ENCODE peak calls at places on chromosomes 16 and 17, in six cellular contexts. One of them, this sample, is unnamed.

GRCh38 chr17:32931686-32932085 is 3.7 kb downstream of the TMEM98 start:
- DNase-seq in mucosa of descending colon: no peak
- DNase-seq in ovary: no peak
- DNase-seq in AG04450: no peak
- DNase-seq in neural progenitor cell: no peak
- DNase-seq in left ventricle myocardium inferior: no peak
- DNase-seq in this sample: no peak

GRCh38 chr16:79215289-79215688 is 385.2 kb downstream of the MAF start:
- DNase-seq in mucosa of descending colon: no peak
- DNase-seq in ovary: no peak
- DNase-seq in AG04450: no peak
- DNase-seq in neural progenitor cell: no peak
- DNase-seq in left ventricle myocardium inferior: no peak
- DNase-seq in this sample: no peak

GRCh38 chr17:41571561-41572434 is at the start of gene KRT9:
- DNase-seq in mucosa of descending colon: no peak
- DNase-seq in ovary: no peak
- DNase-seq in AG04450: no peak
- DNase-seq in neural progenitor cell: no peak
- DNase-seq in left ventricle myocardium inferior: no peak
- DNase-seq in this sample: no peak

GRCh38 chr17:68812876-68813584 is 142.2 kb downstream of the ABCA8 start:
- DNase-seq in mucosa of descending colon: no peak
- DNase-seq in ovary: no peak
- DNase-seq in AG04450: no peak
- DNase-seq in neural progenitor cell: no peak
- DNase-seq in left ventricle myocardium inferior: no peak
- DNase-seq in this sample: no peak

GRCh38 chr17:78381601-78382168 is 3.2 kb downstream of the PGS1 start:
- DNase-seq in mucosa of descending colon: peak; percentile 48
- DNase-seq in ovary: no peak
- DNase-seq in AG04450: no peak
- DNase-seq in neural progenitor cell: no peak
- DNase-seq in left ventricle myocardium inferior: no peak
- DNase-seq in this sample: no peak

GRCh38 chr16:583470-583814 is 6.4 kb upstream of the RAB40C start:
- DNase-seq in mucosa of descending colon: no peak
- DNase-seq in ovary: no peak
- DNase-seq in AG04450: no peak
- DNase-seq in neural progenitor cell: no peak
- DNase-seq in left ventricle myocardium inferior: no peak
- DNase-seq in this sample: no peak

GRCh38 chr17:35051579-35052239 is 11.8 kb downstream of the RFFL start:
- DNase-seq in mucosa of descending colon: no peak
- DNase-seq in ovary: no peak
- DNase-seq in AG04450: no peak
- DNase-seq in neural progenitor cell: no peak
- DNase-seq in left ventricle myocardium inferior: no peak
- DNase-seq in this sample: no peak

GRCh38 chr16:70638814-70639792 is 7.3 kb upstream of the IL34 start:
- DNase-seq in mucosa of descending colon: no peak
- DNase-seq in ovary: peak; percentile 54
- DNase-seq in AG04450: peak; percentile 54
- DNase-seq in neural progenitor cell: no peak
- DNase-seq in left ventricle myocardium inferior: no peak
- DNase-seq in this sample: no peak

GRCh38 chr16:83808573-83809014 is 816 bp downstream of the HSBP1 start:
- DNase-seq in mucosa of descending colon: no peak
- DNase-seq in ovary: no peak
- DNase-seq in AG04450: no peak
- DNase-seq in neural progenitor cell: no peak
- DNase-seq in left ventricle myocardium inferior: no peak
- DNase-seq in this sample: no peak

GRCh38 chr16:81469710-81470481 is 25.3 kb downstream of the CMIP start:
- DNase-seq in mucosa of descending colon: no peak
- DNase-seq in ovary: no peak
- DNase-seq in AG04450: no peak
- DNase-seq in neural progenitor cell: no peak
- DNase-seq in left ventricle myocardium inferior: peak; percentile 39
- DNase-seq in this sample: no peak

DNA sequence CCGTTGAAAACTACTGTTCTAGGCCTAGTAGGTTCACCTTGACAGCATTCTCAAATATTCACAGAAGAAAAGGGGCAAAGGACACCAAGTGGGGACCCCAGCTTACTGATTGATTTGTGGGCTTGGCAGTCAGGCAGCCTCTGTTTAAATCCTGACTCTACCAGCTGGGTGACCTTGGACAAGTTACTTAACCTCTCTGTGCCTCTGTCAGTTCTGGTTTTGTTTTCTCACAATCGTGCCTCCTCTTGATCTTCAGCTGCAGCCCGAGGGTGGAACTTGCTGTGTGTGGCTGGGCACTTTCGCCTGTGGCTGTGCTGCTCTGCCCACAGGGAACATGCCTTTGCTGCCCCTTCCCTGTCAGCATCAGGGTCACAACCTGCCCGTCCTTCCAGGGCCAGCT is 17.8 kb downstream of the RAP1GAP2 start:
- DNase-seq in mucosa of descending colon: no peak
- DNase-seq in ovary: no peak
- DNase-seq in AG04450: no peak
- DNase-seq in neural progenitor cell: no peak
- DNase-seq in left ventricle myocardium inferior: no peak
- DNase-seq in this sample: no peak
- H3K4me3 ChIP-seq in mucosa of descending colon: no peak overlapping the region
- H3K4me3 ChIP-seq in ovary: no peak overlapping the region
- H3K4me3 ChIP-seq in AG04450: no peak overlapping the region
- H3K4me3 ChIP-seq in neural progenitor cell: no peak overlapping the region
- H3K4me3 ChIP-seq in left ventricle myocardium inferior: peak overlapping the region; percentile 14
- H3K4me3 ChIP-seq in this sample: no peak overlapping the region

DNA sequence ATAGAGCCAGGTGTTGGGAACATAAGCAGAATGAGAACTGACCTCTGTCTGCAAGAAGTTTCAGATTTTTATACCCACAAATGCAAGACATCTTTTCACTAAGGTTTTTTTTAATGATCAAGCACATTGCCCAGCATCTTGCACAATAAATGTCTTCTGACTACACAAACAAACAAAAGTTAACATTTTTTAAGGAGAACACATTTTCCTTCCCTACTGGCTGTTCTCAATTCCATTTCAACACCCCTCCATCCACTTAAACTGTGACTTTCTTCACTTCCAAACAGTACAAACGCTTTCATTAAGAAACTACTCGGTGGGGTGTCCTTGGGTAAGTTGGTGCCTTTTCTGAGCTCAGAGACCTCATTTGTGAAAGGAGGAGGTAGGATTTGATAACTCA is 172.5 kb downstream of the C16orf78 start:
- DNase-seq in mucosa of descending colon: no peak
- DNase-seq in ovary: no peak
- DNase-seq in AG04450: no peak
- DNase-seq in neural progenitor cell: no peak
- DNase-seq in left ventricle myocardium inferior: no peak
- DNase-seq in this sample: no peak
- TF ChIP-seq CTCF in mucosa of descending colon: no peak
- TF ChIP-seq CTCF in ovary: no peak
- TF ChIP-seq CTCF in AG04450: no peak
- TF ChIP-seq CTCF in neural progenitor cell: no peak
- TF ChIP-seq CTCF in left ventricle myocardium inferior: no peak
- TF ChIP-seq CTCF in this sample: no peak

GRCh38 chr16:15811416-15811777 is 45.4 kb downstream of the MYH11 start:
- DNase-seq in mucosa of descending colon: no peak
- DNase-seq in ovary: no peak
- DNase-seq in AG04450: no peak
- DNase-seq in neural progenitor cell: no peak
- DNase-seq in left ventricle myocardium inferior: no peak
- DNase-seq in this sample: no peak

GRCh38 chr16:15810949-15811348 is 45.9 kb downstream of the MYH11 start:
- DNase-seq in mucosa of descending colon: no peak
- DNase-seq in ovary: no peak
- DNase-seq in AG04450: no peak
- DNase-seq in neural progenitor cell: no peak
- DNase-seq in left ventricle myocardium inferior: no peak
- DNase-seq in this sample: no peak

GRCh38 chr16:15808071-15808470 is 48.8 kb downstream of the MYH11 start:
- DNase-seq in mucosa of descending colon: no peak
- DNase-seq in ovary: no peak
- DNase-seq in AG04450: no peak
- DNase-seq in neural progenitor cell: no peak
- DNase-seq in left ventricle myocardium inferior: no peak
- DNase-seq in this sample: no peak

GRCh38 chr16:15810411-15810810 is 46.4 kb downstream of the MYH11 start:
- DNase-seq in mucosa of descending colon: no peak
- DNase-seq in ovary: no peak
- DNase-seq in AG04450: no peak
- DNase-seq in neural progenitor cell: no peak
- DNase-seq in left ventricle myocardium inferior: no peak
- DNase-seq in this sample: no peak

GRCh38 chr16:15807603-15808009 is 49.2 kb downstream of the MYH11 start:
- DNase-seq in mucosa of descending colon: no peak
- DNase-seq in ovary: peak; percentile 40
- DNase-seq in AG04450: peak; percentile 15
- DNase-seq in neural progenitor cell: peak; percentile 28
- DNase-seq in left ventricle myocardium inferior: no peak
- DNase-seq in this sample: no peak
- H3K4me3 ChIP-seq in mucosa of descending colon: no peak overlapping the region
- H3K4me3 ChIP-seq in ovary: no peak overlapping the region
- H3K4me3 ChIP-seq in AG04450: no peak overlapping the region
- H3K4me3 ChIP-seq in neural progenitor cell: peak overlapping the region; percentile 22
- H3K4me3 ChIP-seq in left ventricle myocardium inferior: no peak overlapping the region
- H3K4me3 ChIP-seq in this sample: no peak overlapping the region

DNA sequence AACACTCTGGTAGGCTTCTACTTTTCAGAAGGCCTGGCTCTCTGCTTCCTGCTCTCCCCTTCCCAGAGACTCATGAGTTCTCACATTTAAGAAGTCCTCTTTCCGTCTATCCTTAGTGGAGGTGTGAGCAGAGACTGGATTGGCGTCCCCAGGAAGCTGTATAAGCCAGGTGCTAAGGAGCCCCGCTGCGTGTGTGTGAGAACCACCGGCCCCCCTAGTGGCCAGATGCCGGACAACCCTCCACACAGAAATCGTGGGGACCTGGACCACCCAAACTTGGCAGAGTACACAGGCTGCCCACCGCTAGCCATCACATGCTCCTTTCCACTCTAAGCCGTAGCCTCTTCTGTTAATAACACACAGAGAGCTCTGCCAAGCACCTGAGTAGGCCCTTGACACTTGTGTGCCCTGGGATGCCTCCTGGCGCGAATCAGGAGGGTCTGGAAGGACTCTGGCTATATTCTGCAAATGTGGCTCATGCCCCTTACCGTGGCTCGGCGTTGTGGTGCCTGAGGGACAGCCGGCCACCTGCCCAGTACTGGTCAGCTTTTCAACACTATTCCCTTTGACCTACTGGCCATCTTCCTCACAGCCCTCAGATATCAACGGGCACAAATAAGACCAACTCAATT is 13.9 kb downstream of the CYB5D2 start:
- DNase-seq in mucosa of descending colon: no peak
- DNase-seq in ovary: no peak
- DNase-seq in AG04450: no peak
- DNase-seq in neural progenitor cell: peak; percentile 29
- DNase-seq in left ventricle myocardium inferior: no peak
- DNase-seq in this sample: no peak
- TF ChIP-seq CTCF in mucosa of descending colon: no peak
- TF ChIP-seq CTCF in ovary: no peak
- TF ChIP-seq CTCF in AG04450: peak; percentile 18
- TF ChIP-seq CTCF in neural progenitor cell: peak; percentile 38
- TF ChIP-seq CTCF in left ventricle myocardium inferior: peak; percentile 20
- TF ChIP-seq CTCF in this sample: no peak

GRCh38 chr17:48646183-48647102 is 20.3 kb upstream of the HOXB9 start:
- DNase-seq in mucosa of descending colon: peak; percentile 79
- DNase-seq in ovary: no peak
- DNase-seq in AG04450: no peak
- DNase-seq in neural progenitor cell: peak; percentile 42
- DNase-seq in left ventricle myocardium inferior: no peak
- DNase-seq in this sample: no peak

GRCh38 chr17:48644159-48644558 is 18.0 kb upstream of the HOXB9 start:
- DNase-seq in mucosa of descending colon: peak; percentile 16
- DNase-seq in ovary: no peak
- DNase-seq in AG04450: no peak
- DNase-seq in neural progenitor cell: no peak
- DNase-seq in left ventricle myocardium inferior: no peak
- DNase-seq in this sample: no peak

GRCh38 chr17:48644910-48645557 is 18.9 kb upstream of the HOXB9 start:
- DNase-seq in mucosa of descending colon: peak; percentile 20
- DNase-seq in ovary: no peak
- DNase-seq in AG04450: no peak
- DNase-seq in neural progenitor cell: peak; percentile 1
- DNase-seq in left ventricle myocardium inferior: no peak
- DNase-seq in this sample: no peak

GRCh38 chr17:48647103-48647963 is 21.2 kb upstream of the HOXB9 start:
- DNase-seq in mucosa of descending colon: peak; percentile 71
- DNase-seq in ovary: no peak
- DNase-seq in AG04450: no peak
- DNase-seq in neural progenitor cell: peak; percentile 45
- DNase-seq in left ventricle myocardium inferior: no peak
- DNase-seq in this sample: no peak

DNA sequence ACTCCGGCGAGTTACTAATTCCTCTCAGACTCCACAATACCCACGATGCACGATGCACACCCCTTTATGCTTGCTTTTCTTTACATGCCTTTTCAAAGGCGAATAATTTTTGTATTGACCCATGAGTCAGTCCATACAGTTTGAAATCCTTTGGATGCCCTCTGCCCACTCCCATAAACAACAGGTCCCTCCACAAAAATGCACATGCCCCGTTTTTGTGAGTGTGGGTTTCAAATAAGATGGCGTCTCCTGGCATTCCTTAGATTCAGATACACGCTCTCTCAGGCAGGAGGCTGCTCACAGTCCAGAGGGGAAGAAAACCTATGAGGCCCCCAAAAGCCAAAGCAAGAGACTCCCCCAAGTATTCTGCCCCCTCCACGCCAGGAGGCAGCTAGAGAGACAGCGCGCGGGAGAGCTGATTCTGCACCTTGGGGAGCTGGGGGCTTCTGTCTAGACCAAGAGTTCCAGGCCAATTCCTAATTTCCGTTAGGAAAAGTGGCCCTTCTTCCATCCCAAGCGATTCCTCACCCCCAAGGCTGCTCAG is 19.6 kb upstream of the HOXB9 start:
- DNase-seq in mucosa of descending colon: peak; percentile 25
- DNase-seq in ovary: no peak
- DNase-seq in AG04450: no peak
- DNase-seq in neural progenitor cell: no peak
- DNase-seq in left ventricle myocardium inferior: no peak
- DNase-seq in this sample: no peak
- H3K4me3 ChIP-seq in mucosa of descending colon: peak overlapping the region; percentile 45
- H3K4me3 ChIP-seq in ovary: no peak overlapping the region
- H3K4me3 ChIP-seq in AG04450: no peak overlapping the region
- H3K4me3 ChIP-seq in neural progenitor cell: no peak overlapping the region
- H3K4me3 ChIP-seq in left ventricle myocardium inferior: no peak overlapping the region
- H3K4me3 ChIP-seq in this sample: no peak overlapping the region

GRCh38 chr17:20263595-20263994 is 203.7 kb downstream of the LGALS9B start:
- DNase-seq in mucosa of descending colon: no peak
- DNase-seq in ovary: no peak
- DNase-seq in AG04450: no peak
- DNase-seq in neural progenitor cell: no peak
- DNase-seq in left ventricle myocardium inferior: no peak
- DNase-seq in this sample: no peak
- TF ChIP-seq CTCF in mucosa of descending colon: no peak
- TF ChIP-seq CTCF in ovary: no peak
- TF ChIP-seq CTCF in AG04450: no peak
- TF ChIP-seq CTCF in neural progenitor cell: no peak
- TF ChIP-seq CTCF in left ventricle myocardium inferior: no peak
- TF ChIP-seq CTCF in this sample: no peak

GRCh38 chr16:80463303-80463702 is 77.5 kb upstream of the DYNLRB2 start:
- DNase-seq in mucosa of descending colon: no peak
- DNase-seq in ovary: no peak
- DNase-seq in AG04450: no peak
- DNase-seq in neural progenitor cell: no peak
- DNase-seq in left ventricle myocardium inferior: no peak
- DNase-seq in this sample: no peak
- H3K4me3 ChIP-seq in mucosa of descending colon: no peak overlapping the region
- H3K4me3 ChIP-seq in ovary: no peak overlapping the region
- H3K4me3 ChIP-seq in AG04450: no peak overlapping the region
- H3K4me3 ChIP-seq in neural progenitor cell: no peak overlapping the region
- H3K4me3 ChIP-seq in left ventricle myocardium inferior: no peak overlapping the region
- H3K4me3 ChIP-seq in this sample: no peak overlapping the region